ENCODE peak calls at places on chromosomes 13 and 19, in seven cellular contexts. C, O, S, W, M, U and Z are unnamed samples.
A peak's percentile ranks its signal among the peaks of the same experiment; 100 is the strongest.

GRCh38 chr13:102960959-102961358 is 105.3 kb downstream of the SLC10A2 start:
- DNase-seq in C (no peak), O (no peak), S (no peak), W (no peak), M (no peak), U (no peak), Z (no peak)

GRCh38 chr13:57739791-57740190 is 108.2 kb downstream of the PCDH17 start:
- DNase-seq in C (no peak), O (no peak), S (no peak), W (no peak), M (no peak), U (no peak), Z (no peak)

GRCh38 chr13:112580211-112580610 is 7.7 kb downstream of the TUBGCP3 start:
- DNase-seq in C (no peak), O (no peak), S (no peak), W (no peak), M (no peak), U (no peak), Z (no peak)

GRCh38 chr13:35472308-35473008 is 4.0 kb downstream of the MAB21L1 start:
- DNase-seq in C (no peak), O (peak; percentile 10), S (no peak), W (no peak), M (no peak), U (no peak), Z (no peak)

GRCh38 chr19:3284759-3285646 is 60.5 kb downstream of the CELF5 start:
- DNase-seq in C (peak; percentile 89), O (peak; percentile 96), S (peak; percentile 37), W (no peak), M (peak; percentile 99), U (peak; percentile 91), Z (no peak)

GRCh38 chr19:11485245-11485837 is 4.5 kb upstream of the ELAVL3 start:
- DNase-seq in C (no peak), O (no peak), S (no peak), W (no peak), M (no peak), U (no peak), Z (no peak)

GRCh38 chr13:111597041-111598017 is 276.9 kb downstream of the TEX29 start:
- DNase-seq in C (no peak), O (no peak), S (no peak), W (no peak), M (no peak), U (peak; percentile 42), Z (no peak)

GRCh38 chr19:16303755-16304154 is 20.9 kb upstream of the KLF2 start:
- DNase-seq in C (no peak), O (no peak), S (no peak), W (no peak), M (no peak), U (no peak), Z (peak; percentile 77)

GRCh38 chr19:17468302-17469091 is 1.8 kb upstream of the SLC27A1 start:
- DNase-seq in C (no peak), O (no peak), S (no peak), W (no peak), M (no peak), U (peak; percentile 86), Z (no peak)

GRCh38 chr13:42377640-42378382 is 105.9 kb downstream of the AKAP11 start:
- DNase-seq in C (peak; percentile 55), O (peak; percentile 58), S (no peak), W (no peak), M (no peak), U (no peak), Z (no peak)

GRCh38 chr19:15457701-15458484 is 6.5 kb downstream of the RASAL3 start:
- DNase-seq in C (no peak), O (no peak), S (no peak), W (no peak), M (no peak), U (no peak), Z (no peak)